ENCODE peak calls at places on chromosomes 1 and 21, in four cellular contexts. E is heart left ventricle; U is CD8-positive, alpha-beta T cell; L is psoas muscle. M is an unnamed sample.
A peak's percentile ranks its signal among the peaks of the same experiment; 100 is the strongest.

GRCh38 chr1:33326690-33327300 is 5.9 kb upstream of the A3GALT2 start:
- DNase-seq in L (no peak), E (no peak), U (no peak), M (no peak)

GRCh38 chr1:17922833-17923232 is 167.7 kb downstream of the ACTL8 start:
- DNase-seq in U (no peak), E (no peak), L (peak; percentile 19), M (no peak)

GRCh38 chr1:10107985-10108663 is 75.4 kb downstream of the UBE4B start:
- DNase-seq in L (no peak), E (no peak), U (no peak), M (no peak)

GRCh38 chr1:234972411-234973191 is 156.0 kb downstream of the TOMM20 start:
- DNase-seq in U (no peak), E (no peak), L (no peak), M (no peak)

GRCh38 chr1:97433520-97434175 is 487.2 kb downstream of the DPYD start:
- DNase-seq in E (no peak), L (no peak), U (no peak), M (no peak)

GRCh38 chr1:226808501-226808900 is 61.9 kb upstream of the PSEN2 start:
- DNase-seq in E (no peak), U (no peak), L (no peak), M (no peak)

GRCh38 chr21:33029975-33030461 is 4.3 kb downstream of the OLIG2 start:
- DNase-seq in U (no peak), L (no peak), E (no peak), M (no peak)

GRCh38 chr1:239898067-239898730 is 193.5 kb upstream of the FMN2 start:
- DNase-seq in U (peak; percentile 53), L (peak; percentile 49), E (peak; percentile 67), M (peak; percentile 76)

GRCh38 chr1:119327066-119327435 is 41.5 kb upstream of the HAO2 start:
- DNase-seq in L (no peak), E (no peak), U (no peak), M (no peak)
- H3K4me3 ChIP-seq in L (peak overlapping the region; percentile 63), E (peak overlapping the region; percentile 46), U (peak overlapping the region; percentile 55), M (peak overlapping the region; percentile 38)

GRCh38 chr1:168178638-168179410 is at the start of gene TIPRL:
- DNase-seq in L (peak; percentile 96), U (peak; percentile 87), E (peak; percentile 97), M (peak; percentile 96)
- TF ChIP-seq CTCF in L (peak; percentile 73), U (peak; percentile 49), E (peak; percentile 85), M (peak; percentile 63)

DNA sequence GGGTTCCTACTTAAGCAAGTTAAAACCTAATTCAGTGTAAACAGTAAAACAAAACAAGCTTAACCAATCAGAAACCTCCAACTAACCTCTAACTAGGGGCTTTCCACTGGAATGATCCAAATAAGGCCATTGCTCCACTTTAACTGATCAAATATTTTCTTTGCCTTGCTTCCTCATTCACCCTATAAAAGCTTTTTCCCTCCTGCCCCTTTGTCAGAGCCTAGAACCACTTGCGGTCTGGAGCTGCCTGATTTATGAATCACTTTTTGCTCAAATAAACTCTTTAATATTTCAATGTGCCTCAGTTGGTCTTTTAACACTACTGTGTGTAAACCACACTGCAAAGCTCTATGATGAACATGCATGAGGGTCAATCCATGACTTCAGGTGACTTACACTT is 4.5 kb upstream of the FAM89A start:
- DNase-seq in U (no peak), E (no peak), L (no peak), M (no peak)
- H3K27me3 ChIP-seq in U (no peaks in the 10 kb centered on the region), E (peaks cover 3% of the 10 kb centered on the region), L (peaks cover 35% of the 10 kb centered on the region), M (no peaks in the 10 kb centered on the region)

GRCh38 chr21:35048183-35048601 is 910 bp downstream of the RUNX1 start:
- DNase-seq in E (no peak), U (peak; percentile 28), L (peak; percentile 69), M (no peak)

GRCh38 chr21:35045539-35046222 is 3.4 kb downstream of the RUNX1 start:
- DNase-seq in U (peak; percentile 42), L (no peak), E (no peak), M (no peak)

GRCh38 chr21:35046880-35047229 is 2.2 kb downstream of the RUNX1 start:
- DNase-seq in E (no peak), U (no peak), L (peak; percentile 48), M (no peak)

GRCh38 chr21:35044770-35045538 is 4.1 kb downstream of the RUNX1 start:
- DNase-seq in L (no peak), U (no peak), E (no peak), M (no peak)

GRCh38 chr21:35046223-35046690 is 2.8 kb downstream of the RUNX1 start:
- DNase-seq in E (no peak), L (no peak), U (no peak), M (no peak)
- H3K4me3 ChIP-seq in E (peak overlapping the region; percentile 37), L (peak overlapping the region; percentile 80), U (peak overlapping the region; percentile 75), M (no peak overlapping the region)

GRCh38 chr1:2311184-2312032 is 79.9 kb downstream of the MORN1 start:
- DNase-seq in E (no peak), L (peak; percentile 77), U (peak; percentile 52), M (no peak)
- TF ChIP-seq CTCF in E (peak; percentile 52), L (no peak), U (peak; percentile 37), M (no peak)

DNA sequence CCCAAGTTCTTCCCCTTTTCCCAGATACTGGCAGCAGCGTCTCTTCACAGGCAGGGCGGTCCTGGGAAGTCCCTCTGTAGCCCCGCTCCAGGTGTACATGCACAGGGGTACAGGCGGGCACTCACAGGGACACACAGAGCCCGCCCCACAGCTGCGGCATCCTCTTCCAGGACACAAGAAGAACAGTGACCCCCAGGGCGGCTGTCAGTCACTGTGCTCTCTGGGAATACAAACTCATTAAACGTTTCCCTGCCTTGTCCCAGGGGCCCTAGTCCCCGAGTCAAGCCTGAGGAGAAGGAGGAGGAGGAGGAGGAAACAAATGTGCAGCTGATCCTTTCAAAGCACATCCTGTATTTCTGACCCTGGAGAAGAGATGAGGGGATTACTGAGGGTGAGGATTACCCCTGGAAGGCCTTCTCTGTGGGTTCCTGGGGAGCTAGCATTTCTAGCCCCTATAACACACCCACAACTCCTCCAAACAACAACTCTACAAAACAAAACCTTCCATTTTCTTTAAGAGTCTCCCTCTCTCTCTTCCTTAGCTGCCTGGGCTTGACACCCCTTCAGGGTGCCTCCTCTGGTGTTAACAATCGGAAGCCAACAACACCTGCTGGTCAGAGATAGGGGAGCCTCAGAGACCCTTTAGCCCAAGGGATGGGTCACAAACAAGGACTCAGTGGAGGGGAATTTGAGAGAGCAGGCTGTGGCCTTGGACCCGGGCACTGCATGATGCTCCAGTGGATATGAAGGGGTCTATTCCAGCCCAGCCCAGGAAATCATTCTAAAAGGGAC is 28.4 kb upstream of the DMBX1 start:
- DNase-seq in E (no peak), U (no peak), L (no peak), M (no peak)
- H3K27me3 ChIP-seq in E (peaks cover 9% of the 10 kb centered on the region), U (no peaks in the 10 kb centered on the region), L (no peaks in the 10 kb centered on the region), M (no peaks in the 10 kb centered on the region)